ENCODE peak calls at places on chromosomes 6 and 20, in seven cellular contexts. One of them, this sample, is unnamed.

GRCh38 chr6:56764081-56764566 is 121.4 kb upstream of the DST start:
- DNase-seq in AG09309: no peak
- DNase-seq in B cell: no peak
- DNase-seq in neural crest cell: no peak
- DNase-seq in left ventricle myocardium inferior: no peak
- DNase-seq in right lobe of liver: no peak
- DNase-seq in lower leg skin: no peak
- DNase-seq in this sample: no peak

GRCh38 chr6:39929039-39929732 is 5.1 kb downstream of the MOCS1 start:
- DNase-seq in right lobe of liver: no peak
- DNase-seq in AG09309: no peak
- DNase-seq in B cell: no peak
- DNase-seq in neural crest cell: no peak
- DNase-seq in left ventricle myocardium inferior: no peak
- DNase-seq in lower leg skin: no peak
- DNase-seq in this sample: no peak

GRCh38 chr6:72861935-72862432 is 240.1 kb downstream of the KCNQ5 start:
- DNase-seq in AG09309: peak; percentile 38
- DNase-seq in right lobe of liver: no peak
- DNase-seq in lower leg skin: no peak
- DNase-seq in left ventricle myocardium inferior: no peak
- DNase-seq in B cell: no peak
- DNase-seq in neural crest cell: no peak
- DNase-seq in this sample: no peak

GRCh38 chr6:18329781-18330180 is 57.4 kb upstream of the RNF144B start:
- DNase-seq in left ventricle myocardium inferior: no peak
- DNase-seq in right lobe of liver: no peak
- DNase-seq in B cell: no peak
- DNase-seq in lower leg skin: no peak
- DNase-seq in neural crest cell: no peak
- DNase-seq in AG09309: no peak
- DNase-seq in this sample: no peak

GRCh38 chr6:25165181-25165580 is 114.0 kb upstream of the CARMIL1 start:
- DNase-seq in left ventricle myocardium inferior: no peak
- DNase-seq in lower leg skin: no peak
- DNase-seq in neural crest cell: no peak
- DNase-seq in AG09309: no peak
- DNase-seq in B cell: no peak
- DNase-seq in right lobe of liver: no peak
- DNase-seq in this sample: no peak

GRCh38 chr6:34284563-34285545 is 36.0 kb upstream of the SMIM29 start:
- DNase-seq in lower leg skin: peak; percentile 85
- DNase-seq in left ventricle myocardium inferior: peak; percentile 70
- DNase-seq in right lobe of liver: peak; percentile 52
- DNase-seq in B cell: peak; percentile 62
- DNase-seq in AG09309: peak; percentile 50
- DNase-seq in neural crest cell: peak; percentile 6
- DNase-seq in this sample: no peak

GRCh38 chr6:40962241-40962640 is 76.8 kb downstream of the UNC5CL start:
- DNase-seq in B cell: no peak
- DNase-seq in right lobe of liver: no peak
- DNase-seq in AG09309: peak; percentile 75
- DNase-seq in lower leg skin: no peak
- DNase-seq in left ventricle myocardium inferior: no peak
- DNase-seq in neural crest cell: no peak
- DNase-seq in this sample: no peak

GRCh38 chr6:161135695-161136591 is 137.9 kb downstream of the AGPAT4 start:
- DNase-seq in left ventricle myocardium inferior: no peak
- DNase-seq in lower leg skin: peak; percentile 56
- DNase-seq in AG09309: no peak
- DNase-seq in neural crest cell: no peak
- DNase-seq in B cell: no peak
- DNase-seq in right lobe of liver: no peak
- DNase-seq in this sample: no peak

GRCh38 chr6:7899046-7899888 is 11.3 kb downstream of the TXNDC5 start:
- DNase-seq in neural crest cell: no peak
- DNase-seq in lower leg skin: no peak
- DNase-seq in right lobe of liver: no peak
- DNase-seq in left ventricle myocardium inferior: no peak
- DNase-seq in B cell: no peak
- DNase-seq in AG09309: no peak
- DNase-seq in this sample: no peak

GRCh38 chr6:144657691-144658090 is 372.6 kb downstream of the UTRN start:
- DNase-seq in lower leg skin: no peak
- DNase-seq in B cell: no peak
- DNase-seq in neural crest cell: no peak
- DNase-seq in left ventricle myocardium inferior: no peak
- DNase-seq in right lobe of liver: no peak
- DNase-seq in AG09309: no peak
- DNase-seq in this sample: no peak

GRCh38 chr6:170522565-170523183 is 30.4 kb downstream of the PSMB1 start:
- DNase-seq in AG09309: no peak
- DNase-seq in lower leg skin: no peak
- DNase-seq in neural crest cell: no peak
- DNase-seq in left ventricle myocardium inferior: no peak
- DNase-seq in right lobe of liver: no peak
- DNase-seq in B cell: no peak
- DNase-seq in this sample: no peak
- TF ChIP-seq CTCF in AG09309: peak; percentile 51
- TF ChIP-seq CTCF in lower leg skin: no peak
- TF ChIP-seq CTCF in neural crest cell: peak; percentile 46
- TF ChIP-seq CTCF in left ventricle myocardium inferior: peak; percentile 16
- TF ChIP-seq CTCF in right lobe of liver: no peak
- TF ChIP-seq CTCF in B cell: no peak
- TF ChIP-seq CTCF in this sample: peak; percentile 71

DNA sequence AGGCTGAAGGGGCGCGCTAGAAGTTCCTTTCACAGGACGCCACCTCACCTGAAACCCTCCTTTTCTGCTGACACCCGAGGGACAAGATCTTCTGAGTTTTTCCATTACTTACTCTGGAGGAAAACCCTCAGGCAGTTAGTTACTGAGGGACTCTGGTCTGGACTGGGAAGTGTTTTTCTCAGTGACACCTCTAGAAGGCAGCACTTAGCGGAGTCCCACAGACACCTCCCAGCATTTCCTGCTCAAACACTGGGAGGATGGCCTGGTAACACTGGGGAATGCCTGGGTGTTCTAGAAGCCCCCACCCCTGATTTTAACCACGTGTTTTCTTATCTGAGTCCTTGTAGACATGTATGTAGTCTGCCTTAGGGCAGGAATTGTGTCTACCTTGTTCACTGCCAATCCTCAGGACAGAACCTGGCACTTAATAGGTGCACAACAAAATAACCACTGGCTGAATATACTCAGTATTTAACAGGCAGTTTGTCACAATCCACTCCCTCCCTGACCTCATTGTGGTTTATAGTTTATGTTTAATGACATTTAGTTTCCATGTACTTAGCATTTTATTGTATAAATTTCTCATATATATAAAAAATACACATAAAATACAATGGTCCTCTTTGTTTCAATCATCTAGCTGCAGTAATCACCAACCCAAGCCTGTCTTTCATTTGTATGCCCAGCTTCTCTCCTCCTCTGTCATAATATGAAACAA is 4.8 kb downstream of the GSTA3 start:
- DNase-seq in AG09309: no peak
- DNase-seq in right lobe of liver: no peak
- DNase-seq in B cell: no peak
- DNase-seq in lower leg skin: no peak
- DNase-seq in neural crest cell: no peak
- DNase-seq in left ventricle myocardium inferior: no peak
- DNase-seq in this sample: no peak
- TF ChIP-seq CTCF in AG09309: peak; percentile 36
- TF ChIP-seq CTCF in right lobe of liver: no peak
- TF ChIP-seq CTCF in B cell: no peak
- TF ChIP-seq CTCF in lower leg skin: no peak
- TF ChIP-seq CTCF in neural crest cell: peak; percentile 26
- TF ChIP-seq CTCF in left ventricle myocardium inferior: no peak
- TF ChIP-seq CTCF in this sample: peak; percentile 42

DNA sequence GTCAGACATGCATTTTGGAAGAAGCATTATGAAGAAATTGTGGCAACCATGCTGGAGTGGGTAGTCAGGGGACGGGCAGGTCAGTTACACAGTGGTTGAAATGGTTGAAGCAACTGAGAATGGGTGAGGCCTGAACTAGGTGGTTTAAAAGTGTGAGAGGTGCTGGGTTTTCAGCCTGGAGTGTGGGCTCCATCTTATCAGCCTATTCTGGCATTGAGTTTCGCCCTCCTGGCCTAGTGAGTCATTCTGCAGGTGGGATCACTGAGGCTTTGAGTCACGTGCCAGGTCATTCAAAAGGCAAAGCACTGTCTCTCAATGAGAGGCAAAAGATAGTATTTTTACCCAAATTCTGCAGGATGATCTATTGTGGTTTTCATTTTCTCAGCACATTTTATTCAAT is 181.9 kb upstream of the CHD6 start:
- DNase-seq in left ventricle myocardium inferior: no peak
- DNase-seq in AG09309: no peak
- DNase-seq in neural crest cell: no peak
- DNase-seq in lower leg skin: no peak
- DNase-seq in B cell: no peak
- DNase-seq in right lobe of liver: no peak
- DNase-seq in this sample: no peak
- TF ChIP-seq CTCF in left ventricle myocardium inferior: no peak
- TF ChIP-seq CTCF in AG09309: no peak
- TF ChIP-seq CTCF in neural crest cell: no peak
- TF ChIP-seq CTCF in lower leg skin: no peak
- TF ChIP-seq CTCF in B cell: no peak
- TF ChIP-seq CTCF in right lobe of liver: no peak
- TF ChIP-seq CTCF in this sample: no peak

DNA sequence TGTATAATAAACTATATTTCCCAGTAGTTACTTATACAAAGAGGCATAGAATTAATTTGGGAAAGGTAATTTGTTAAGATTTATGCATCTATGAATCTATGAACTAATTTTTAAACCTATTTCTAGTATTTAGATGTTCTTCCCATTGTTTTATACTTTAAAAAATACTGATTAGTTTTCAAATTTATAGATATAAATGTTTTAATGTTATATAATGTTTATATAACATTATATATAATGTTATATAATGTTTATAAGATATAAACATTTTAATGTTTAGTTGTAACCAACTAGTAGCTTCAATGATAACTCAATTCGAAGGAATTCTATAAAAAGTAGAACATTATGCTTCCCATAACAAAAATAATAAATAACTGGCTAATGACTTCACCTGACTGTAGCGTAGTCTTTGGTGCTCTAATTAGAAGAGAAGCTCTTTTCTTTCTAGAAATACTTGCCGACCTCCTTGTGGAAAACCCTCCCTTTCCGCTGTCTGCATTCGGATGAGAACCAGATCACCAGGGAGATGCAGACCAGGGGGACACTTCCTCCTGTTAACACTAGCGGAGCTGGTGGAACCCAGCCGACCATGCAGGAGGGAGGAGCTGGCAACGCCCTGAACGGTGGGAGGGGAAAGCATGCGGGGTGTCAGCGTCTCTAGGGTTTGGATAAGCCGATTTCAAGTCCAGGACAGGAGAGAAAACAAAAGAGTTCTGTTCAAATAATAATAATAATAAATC is 158.4 kb downstream of the OR2B2 start:
- DNase-seq in AG09309: peak; percentile 13
- DNase-seq in left ventricle myocardium inferior: peak; percentile 53
- DNase-seq in B cell: peak; percentile 77
- DNase-seq in right lobe of liver: peak; percentile 73
- DNase-seq in lower leg skin: peak; percentile 90
- DNase-seq in neural crest cell: peak; percentile 72
- DNase-seq in this sample: no peak
- TF ChIP-seq CTCF in AG09309: peak; percentile 22
- TF ChIP-seq CTCF in left ventricle myocardium inferior: peak; percentile 19
- TF ChIP-seq CTCF in B cell: no peak
- TF ChIP-seq CTCF in right lobe of liver: no peak
- TF ChIP-seq CTCF in lower leg skin: no peak
- TF ChIP-seq CTCF in neural crest cell: peak; percentile 33
- TF ChIP-seq CTCF in this sample: peak; percentile 38

GRCh38 chr6:98839788-98840361 is 5.5 kb downstream of the POU3F2 start:
- DNase-seq in right lobe of liver: no peak
- DNase-seq in neural crest cell: no peak
- DNase-seq in lower leg skin: no peak
- DNase-seq in left ventricle myocardium inferior: no peak
- DNase-seq in AG09309: no peak
- DNase-seq in B cell: no peak
- DNase-seq in this sample: no peak
- TF ChIP-seq CTCF in right lobe of liver: no peak
- TF ChIP-seq CTCF in neural crest cell: peak; percentile 57
- TF ChIP-seq CTCF in lower leg skin: no peak
- TF ChIP-seq CTCF in left ventricle myocardium inferior: no peak
- TF ChIP-seq CTCF in AG09309: peak; percentile 48
- TF ChIP-seq CTCF in B cell: no peak
- TF ChIP-seq CTCF in this sample: peak; percentile 77

DNA sequence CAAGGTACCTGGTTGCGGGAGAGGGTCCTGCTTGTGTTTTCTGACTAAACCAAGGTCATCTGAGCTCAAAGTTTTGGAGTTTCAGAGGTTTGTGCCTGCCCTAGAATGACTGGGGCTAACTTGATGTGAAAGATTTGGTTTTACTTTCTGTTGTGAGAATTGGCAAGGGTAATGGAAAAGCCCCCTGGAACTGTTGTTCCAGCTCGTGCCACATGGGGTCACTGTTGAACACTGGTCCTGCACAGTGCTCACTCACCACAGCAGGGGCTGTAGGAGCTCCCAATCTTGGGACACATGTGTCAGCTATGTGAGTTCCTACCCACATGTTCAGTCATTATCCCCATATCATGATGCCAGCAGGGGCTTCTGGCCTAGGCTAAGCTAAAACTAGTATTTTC is 6.5 kb downstream of the TGM6 start:
- DNase-seq in right lobe of liver: no peak
- DNase-seq in lower leg skin: peak; percentile 78
- DNase-seq in B cell: no peak
- DNase-seq in neural crest cell: peak; percentile 45
- DNase-seq in left ventricle myocardium inferior: no peak
- DNase-seq in AG09309: no peak
- DNase-seq in this sample: no peak
- TF ChIP-seq CTCF in right lobe of liver: peak; percentile 39
- TF ChIP-seq CTCF in lower leg skin: no peak
- TF ChIP-seq CTCF in B cell: peak; percentile 46
- TF ChIP-seq CTCF in neural crest cell: peak; percentile 67
- TF ChIP-seq CTCF in left ventricle myocardium inferior: peak; percentile 28
- TF ChIP-seq CTCF in AG09309: peak; percentile 40
- TF ChIP-seq CTCF in this sample: peak; percentile 62

This sample was measured in chondrocyte.